ENCODE peak calls at places on chromosome 18, in four cellular contexts. V is Karpas-422, Q is activated gamma-delta T cell treated with Interleukin-2 at 50 U/mL for 16 hours, H is NCI-H1105 treated with DMSO at 0.1 percent for 48 hours. G is an unnamed sample.

GRCh38 chr18:23721711-23722479 is 32.6 kb downstream of the LAMA3 start:
- DNase-seq in V (no peak), Q (no peak), H (peak; percentile 38), G (no peak)

GRCh38 chr18:32549248-32549842 is 78.7 kb upstream of the GAREM1 start:
- DNase-seq in V (peak; percentile 84), Q (peak; percentile 29), H (peak; percentile 77), G (peak; percentile 56)

GRCh38 chr18:58887613-58887963 is 22.9 kb downstream of the ZNF532 start:
- DNase-seq in V (peak; percentile 50), Q (no peak), H (no peak), G (no peak)

GRCh38 chr18:45642802-45643201 is 27.5 kb downstream of the SLC14A2 start:
- DNase-seq in V (no peak), Q (no peak), H (no peak), G (no peak)

GRCh38 chr18:67783215-67783946 is 266.9 kb upstream of the DSEL start:
- DNase-seq in V (no peak), Q (no peak), H (no peak), G (no peak)

GRCh38 chr18:62505669-62506494 is 16.9 kb upstream of the ZCCHC2 start:
- DNase-seq in V (peak; percentile 75), Q (no peak), H (no peak), G (no peak)

GRCh38 chr18:32326450-32327309 is 136.8 kb downstream of the MEP1B start:
- DNase-seq in V (no peak), Q (no peak), H (no peak), G (no peak)

GRCh38 chr18:8627107-8627472 is 17.9 kb downstream of the RAB12 start:
- DNase-seq in V (no peak), Q (no peak), H (no peak), G (no peak)

GRCh38 chr18:57839942-57840381 is 36.8 kb upstream of the ATP8B1 start:
- DNase-seq in V (no peak), Q (no peak), H (no peak), G (no peak)

GRCh38 chr18:55462652-55463051 is 125.3 kb downstream of the TCF4 start:
- DNase-seq in V (no peak), Q (no peak), H (no peak), G (no peak)

GRCh38 chr18:46536215-46536874 is 120.7 kb downstream of the LOXHD1 start:
- DNase-seq in V (no peak), Q (no peak), H (no peak), G (no peak)

GRCh38 chr18:42222557-42222956 is 267.5 kb downstream of the PIK3C3 start:
- DNase-seq in V (no peak), Q (no peak), H (no peak), G (no peak)

GRCh38 chr18:74950479-74950878 is 258.5 kb downstream of the PTGR3 start:
- DNase-seq in V (no peak), Q (no peak), H (no peak), G (no peak)

GRCh38 chr18:80210312-80211083 is 36.8 kb downstream of the PARD6G start:
- DNase-seq in V (no peak), Q (no peak), H (peak; percentile 12), G (no peak)

GRCh38 chr18:63788447-63789096 is 13.4 kb downstream of the SERPINB7 start:
- DNase-seq in V (no peak), Q (peak; percentile 30), H (no peak), G (no peak)

GRCh38 chr18:49933530-49933929 is 120.2 kb upstream of the ACAA2 start:
- DNase-seq in V (no peak), Q (no peak), H (no peak), G (no peak)

GRCh38 chr18:55998071-55998522 is 410.1 kb upstream of the TCF4 start:
- DNase-seq in V (no peak), Q (no peak), H (peak; percentile 87), G (no peak)

GRCh38 chr18:55833543-55833942 is 245.6 kb upstream of the TCF4 start:
- DNase-seq in V (no peak), Q (no peak), H (no peak), G (no peak)

GRCh38 chr18:2494921-2495320 is 76.4 kb downstream of the METTL4 start:
- DNase-seq in V (peak; percentile 30), Q (no peak), H (no peak), G (no peak)

GRCh38 chr18:49768051-49768391 is 45.3 kb downstream of the ACAA2 start:
- DNase-seq in V (peak; percentile 76), Q (no peak), H (peak; percentile 14), G (no peak)

GRCh38 chr18:48330016-48330991 is 78.9 kb downstream of the ZBTB7C start:
- DNase-seq in V (no peak), Q (no peak), H (peak; percentile 37), G (no peak)

GRCh38 chr18:56831988-56832387 is 180.8 kb downstream of the WDR7 start:
- DNase-seq in V (no peak), Q (no peak), H (no peak), G (no peak)

GRCh38 chr18:24627644-24628315 is 167.3 kb downstream of the HRH4 start:
- DNase-seq in V (no peak), Q (no peak), H (no peak), G (no peak)

GRCh38 chr18:23142285-23142929 is 7.1 kb downstream of the CABLES1 start:
- DNase-seq in V (no peak), Q (no peak), H (no peak), G (no peak)

GRCh38 chr18:21903688-21904087 is 163.1 kb downstream of the MIB1 start:
- DNase-seq in V (no peak), Q (no peak), H (no peak), G (no peak)

GRCh38 chr18:67733094-67733493 is 216.6 kb upstream of the DSEL start:
- DNase-seq in V (no peak), Q (no peak), H (no peak), G (no peak)

GRCh38 chr18:38011446-38011845 is 445.8 kb upstream of the CELF4 start:
- DNase-seq in V (no peak), Q (no peak), H (no peak), G (no peak)

GRCh38 chr18:29892960-29893558 is 1149.5 kb downstream of the DSC3 start:
- DNase-seq in V (peak; percentile 62), Q (no peak), H (peak; percentile 34), G (no peak)

GRCh38 chr18:79402977-79403722 is 7.4 kb downstream of the NFATC1 start:
- DNase-seq in V (no peak), Q (no peak), H (no peak), G (peak; percentile 71)

GRCh38 chr18:366466-367053 is 98.7 kb upstream of the THOC1 start:
- DNase-seq in V (no peak), Q (no peak), H (no peak), G (no peak)

GRCh38 chr18:61992285-61992684 is 99.5 kb upstream of the RNF152 start:
- DNase-seq in V (no peak), Q (no peak), H (no peak), G (no peak)

GRCh38 chr18:46196627-46197243 is 92.5 kb downstream of the HAUS1 start:
- DNase-seq in V (no peak), Q (no peak), H (no peak), G (no peak)

GRCh38 chr18:25279961-25280360 is 72.0 kb downstream of the ZNF521 start:
- DNase-seq in V (no peak), Q (no peak), H (no peak), G (no peak)